ENCODE peak calls at places on chromosomes 5 and 9, in seven cellular contexts. R is GM23338; A is AML-193; L is stimulated activated CD4-positive, alpha-beta T cell treated with anti-CD3 and anti-CD28 coated beads, Interleukin-15, amount 100 ng/mL, for 24 hours; O is stimulated activated CD8-positive, alpha-beta memory T cell treated with anti-CD3 and anti-CD28 coated beads, Interleukin-15, amount 100 ng/mL, for 48 hours; Y is mammary epithelial cell; H is amniotic stem cell. J is an unnamed sample.

GRCh38 chr5:78915170-78915569 is 69.9 kb downstream of the ARSB start:
- DNase-seq in R (no peak), A (no peak), L (no peak), O (no peak), Y (no peak), H (no peak), J (no peak)

GRCh38 chr9:132578367-132578932 is 4.0 kb upstream of the BARHL1 start:
- DNase-seq in R (peak), A (no peak), L (no peak), O (no peak), Y (no peak), H (no peak), J (no peak)

GRCh38 chr5:9288234-9288633 is 257.6 kb downstream of the SEMA5A start:
- DNase-seq in R (peak), A (no peak), L (no peak), O (no peak), Y (no peak), H (no peak), J (no peak)

GRCh38 chr5:33129309-33129708 is 311.5 kb upstream of the TARS1 start:
- DNase-seq in R (no peak), A (no peak), L (no peak), O (no peak), Y (no peak), H (no peak), J (no peak)

GRCh38 chr5:69484891-69485290 is 7.7 kb upstream of the OCLN start:
- DNase-seq in R (no peak), A (no peak), L (no peak), O (no peak), Y (no peak), H (no peak), J (no peak)

GRCh38 chr9:38724749-38725148 is 4.8 kb upstream of the FAM240B start:
- DNase-seq in R (no peak), A (no peak), L (no peak), O (no peak), Y (no peak), H (no peak), J (no peak)

GRCh38 chr5:757931-758697 is 26.4 kb downstream of the ZDHHC11B start:
- DNase-seq in R (no peak), A (no peak), L (peak), O (no peak), Y (no peak), H (no peak), J (peak)

GRCh38 chr5:1007681-1008450 is 736 bp upstream of the NKD2 start:
- DNase-seq in R (no peak), A (no peak), L (peak), O (no peak), Y (no peak), H (no peak), J (no peak)

GRCh38 chr9:116087246-116087645 is 66.3 kb upstream of the PAPPA start:
- DNase-seq in R (no peak), A (no peak), L (no peak), O (no peak), Y (peak), H (no peak), J (no peak)

GRCh38 chr5:97229196-97229595 is 46.1 kb upstream of the RIOK2 start:
- DNase-seq in R (no peak), A (no peak), L (no peak), O (no peak), Y (peak), H (no peak), J (no peak)

GRCh38 chr9:129374651-129375050 is 196.6 kb upstream of the IER5L start:
- DNase-seq in R (no peak), A (no peak), L (no peak), O (no peak), Y (no peak), H (no peak), J (no peak)

GRCh38 chr9:33458444-33458843 is 11.1 kb upstream of the AQP3 start:
- DNase-seq in R (no peak), A (no peak), L (peak), O (no peak), Y (peak), H (no peak), J (no peak)

GRCh38 chr9:136522354-136523237 is 23.3 kb downstream of the NOTCH1 start:
- DNase-seq in R (no peak), A (no peak), L (no peak), O (no peak), Y (no peak), H (no peak), J (no peak)

GRCh38 chr9:79592736-79593493 is 21.1 kb downstream of the TLE4 start:
- DNase-seq in R (no peak), A (peak), L (peak), O (peak), Y (peak), H (no peak), J (no peak)

GRCh38 chr5:151378616-151379015 is 31.3 kb upstream of the SLC36A2 start:
- DNase-seq in R (no peak), A (no peak), L (no peak), O (no peak), Y (no peak), H (no peak), J (no peak)